ENCODE peak calls at places on chromosomes 5 and 9, in eight cellular contexts. One of them, this sample, is unnamed. For H3K4me1, the result is how much of the 10 kb centered on the place peaks cover.

GRCh38 chr5:132086277-132086794 is 12.7 kb downstream of the CSF2 start:
- DNase-seq in psoas muscle: peak
- DNase-seq in mammary epithelial cell: peak
- DNase-seq in colonic mucosa: no peak
- DNase-seq in HAP-1: no peak
- DNase-seq in prostate gland: no peak
- DNase-seq in Peyer's patch: no peak
- DNase-seq in HepG2: no peak
- DNase-seq in this sample: peak

GRCh38 chr9:3732077-3733038 is 206.6 kb upstream of the RFX3 start:
- DNase-seq in colonic mucosa: peak
- DNase-seq in Peyer's patch: peak
- DNase-seq in HAP-1: peak
- DNase-seq in psoas muscle: no peak
- DNase-seq in mammary epithelial cell: peak
- DNase-seq in prostate gland: peak
- DNase-seq in HepG2: peak
- DNase-seq in this sample: peak

GRCh38 chr5:24539625-24540024 is 105.2 kb downstream of the CDH10 start:
- DNase-seq in colonic mucosa: no peak
- DNase-seq in HAP-1: no peak
- DNase-seq in mammary epithelial cell: no peak
- DNase-seq in prostate gland: no peak
- DNase-seq in HepG2: no peak
- DNase-seq in Peyer's patch: no peak
- DNase-seq in psoas muscle: no peak
- DNase-seq in this sample: peak

GRCh38 chr5:36646507-36647023 is 40.2 kb downstream of the SLC1A3 start:
- DNase-seq in colonic mucosa: no peak
- DNase-seq in prostate gland: no peak
- DNase-seq in Peyer's patch: no peak
- DNase-seq in psoas muscle: no peak
- DNase-seq in HAP-1: no peak
- DNase-seq in mammary epithelial cell: no peak
- DNase-seq in HepG2: no peak
- DNase-seq in this sample: no peak

GRCh38 chr5:104967806-104968205 is 1405.2 kb upstream of the NUDT12 start:
- DNase-seq in Peyer's patch: no peak
- DNase-seq in HepG2: no peak
- DNase-seq in psoas muscle: no peak
- DNase-seq in HAP-1: no peak
- DNase-seq in mammary epithelial cell: no peak
- DNase-seq in colonic mucosa: no peak
- DNase-seq in prostate gland: no peak
- DNase-seq in this sample: no peak

GRCh38 chr5:137282216-137282615 is 216.9 kb downstream of the SPOCK1 start:
- DNase-seq in Peyer's patch: no peak
- DNase-seq in HepG2: no peak
- DNase-seq in colonic mucosa: no peak
- DNase-seq in HAP-1: no peak
- DNase-seq in mammary epithelial cell: no peak
- DNase-seq in psoas muscle: no peak
- DNase-seq in prostate gland: no peak
- DNase-seq in this sample: peak

GRCh38 chr9:38374847-38375571 is 17.5 kb upstream of the ALDH1B1 start:
- DNase-seq in prostate gland: no peak
- DNase-seq in mammary epithelial cell: no peak
- DNase-seq in HepG2: peak
- DNase-seq in HAP-1: no peak
- DNase-seq in Peyer's patch: no peak
- DNase-seq in psoas muscle: no peak
- DNase-seq in colonic mucosa: no peak
- DNase-seq in this sample: no peak

GRCh38 chr5:148653840-148654781 is at the start of gene HTR4:
- DNase-seq in mammary epithelial cell: no peak
- DNase-seq in psoas muscle: no peak
- DNase-seq in HAP-1: no peak
- DNase-seq in HepG2: no peak
- DNase-seq in Peyer's patch: peak
- DNase-seq in colonic mucosa: peak
- DNase-seq in prostate gland: no peak
- DNase-seq in this sample: no peak

GRCh38 chr9:124754289-124754688 is 16.8 kb downstream of the NR6A1 start:
- DNase-seq in colonic mucosa: no peak
- DNase-seq in psoas muscle: no peak
- DNase-seq in prostate gland: no peak
- DNase-seq in Peyer's patch: no peak
- DNase-seq in mammary epithelial cell: no peak
- DNase-seq in HAP-1: no peak
- DNase-seq in HepG2: no peak
- DNase-seq in this sample: peak

GRCh38 chr5:180291943-180292831 is at the start of gene MAPK9:
- DNase-seq in psoas muscle: peak
- DNase-seq in HepG2: peak
- DNase-seq in colonic mucosa: peak
- DNase-seq in mammary epithelial cell: peak
- DNase-seq in Peyer's patch: peak
- DNase-seq in prostate gland: peak
- DNase-seq in HAP-1: peak
- DNase-seq in this sample: peak

GRCh38 chr5:40006260-40006659 is 581.5 kb upstream of the DAB2 start:
- DNase-seq in HAP-1: no peak
- DNase-seq in psoas muscle: no peak
- DNase-seq in mammary epithelial cell: no peak
- DNase-seq in prostate gland: no peak
- DNase-seq in Peyer's patch: no peak
- DNase-seq in colonic mucosa: no peak
- DNase-seq in HepG2: no peak
- DNase-seq in this sample: no peak

GRCh38 chr9:89661956-89662717 is 57.3 kb downstream of the GADD45G start:
- DNase-seq in Peyer's patch: peak
- DNase-seq in HAP-1: peak
- DNase-seq in prostate gland: peak
- DNase-seq in psoas muscle: peak
- DNase-seq in colonic mucosa: peak
- DNase-seq in mammary epithelial cell: peak
- DNase-seq in HepG2: peak
- DNase-seq in this sample: peak

GRCh38 chr9:81032030-81032572 is 657.2 kb downstream of the TLE1 start:
- DNase-seq in psoas muscle: no peak
- DNase-seq in colonic mucosa: no peak
- DNase-seq in Peyer's patch: no peak
- DNase-seq in mammary epithelial cell: peak
- DNase-seq in HAP-1: no peak
- DNase-seq in prostate gland: no peak
- DNase-seq in HepG2: peak
- DNase-seq in this sample: peak

GRCh38 chr9:36451949-36452348 is 51.9 kb upstream of the RNF38 start:
- DNase-seq in mammary epithelial cell: no peak
- DNase-seq in Peyer's patch: no peak
- DNase-seq in prostate gland: no peak
- DNase-seq in colonic mucosa: no peak
- DNase-seq in HAP-1: no peak
- DNase-seq in psoas muscle: no peak
- DNase-seq in HepG2: no peak
- DNase-seq in this sample: no peak

GRCh38 chr9:89380437-89381307 is 62.4 kb downstream of the SECISBP2 start:
- DNase-seq in prostate gland: no peak
- DNase-seq in HAP-1: no peak
- DNase-seq in HepG2: no peak
- DNase-seq in colonic mucosa: no peak
- DNase-seq in Peyer's patch: no peak
- DNase-seq in psoas muscle: peak
- DNase-seq in mammary epithelial cell: no peak
- DNase-seq in this sample: peak

GRCh38 chr5:145218982-145219381 is 616.2 kb downstream of the PRELID2 start:
- DNase-seq in HAP-1: no peak
- DNase-seq in prostate gland: no peak
- DNase-seq in colonic mucosa: no peak
- DNase-seq in HepG2: no peak
- DNase-seq in psoas muscle: no peak
- DNase-seq in mammary epithelial cell: no peak
- DNase-seq in Peyer's patch: no peak
- DNase-seq in this sample: no peak

GRCh38 chr5:149757186-149757950 is 27.3 kb downstream of the PPARGC1B start:
- DNase-seq in HepG2: no peak
- DNase-seq in colonic mucosa: peak
- DNase-seq in psoas muscle: no peak
- DNase-seq in Peyer's patch: no peak
- DNase-seq in HAP-1: no peak
- DNase-seq in prostate gland: no peak
- DNase-seq in mammary epithelial cell: no peak
- DNase-seq in this sample: no peak

GRCh38 chr5:59943721-59944120 is 50.2 kb upstream of the PDE4D start:
- DNase-seq in HepG2: no peak
- DNase-seq in psoas muscle: no peak
- DNase-seq in HAP-1: no peak
- DNase-seq in Peyer's patch: no peak
- DNase-seq in mammary epithelial cell: no peak
- DNase-seq in prostate gland: no peak
- DNase-seq in colonic mucosa: peak
- DNase-seq in this sample: peak

DNA sequence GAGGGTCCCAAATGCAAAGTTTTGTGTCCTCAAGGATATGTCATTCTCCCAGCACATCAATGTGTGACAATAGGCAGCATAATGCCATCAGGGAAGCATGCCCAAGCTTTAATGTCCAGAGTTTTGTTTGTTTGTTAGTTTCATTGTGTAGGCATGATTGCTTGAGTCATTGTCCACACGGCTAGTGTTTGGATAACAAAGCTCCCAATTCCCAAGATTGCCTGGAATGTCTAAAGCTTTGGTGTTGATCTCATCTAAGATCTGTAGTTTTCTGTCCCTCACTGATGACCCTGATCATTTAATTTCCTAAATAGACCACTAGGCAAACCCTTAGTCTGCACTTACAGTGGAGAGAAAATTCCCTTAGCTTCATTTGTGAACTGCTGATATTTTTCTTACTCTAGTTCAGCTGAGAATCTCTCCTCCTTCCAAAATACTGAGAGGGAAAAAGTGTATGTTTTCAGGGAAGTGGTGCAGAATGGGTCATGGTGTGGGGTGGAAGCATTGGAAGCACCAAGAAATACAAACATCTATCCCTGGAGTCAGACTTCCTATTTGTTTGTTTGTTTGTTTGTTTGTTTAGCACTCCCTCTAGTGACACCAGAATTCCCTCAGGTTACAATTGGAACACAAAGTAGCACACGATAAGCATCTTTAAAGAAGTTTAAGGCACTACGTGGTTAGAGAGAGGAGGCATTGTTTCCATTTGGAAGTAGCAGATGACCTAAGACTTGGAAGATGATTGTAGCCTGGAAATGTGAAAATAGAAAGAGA is 127.1 kb downstream of the PRDM6 start:
- DNase-seq in psoas muscle: no peak
- DNase-seq in prostate gland: no peak
- DNase-seq in HAP-1: no peak
- DNase-seq in HepG2: no peak
- DNase-seq in mammary epithelial cell: no peak
- DNase-seq in Peyer's patch: no peak
- DNase-seq in colonic mucosa: no peak
- DNase-seq in this sample: no peak
- H3K4me1 ChIP-seq in psoas muscle: under half
- H3K4me1 ChIP-seq in prostate gland: under half
- H3K4me1 ChIP-seq in HAP-1: under half
- H3K4me1 ChIP-seq in HepG2: under half
- H3K4me1 ChIP-seq in mammary epithelial cell: under half
- H3K4me1 ChIP-seq in Peyer's patch: under half
- H3K4me1 ChIP-seq in colonic mucosa: under half
- H3K4me1 ChIP-seq in this sample: under half

DNA sequence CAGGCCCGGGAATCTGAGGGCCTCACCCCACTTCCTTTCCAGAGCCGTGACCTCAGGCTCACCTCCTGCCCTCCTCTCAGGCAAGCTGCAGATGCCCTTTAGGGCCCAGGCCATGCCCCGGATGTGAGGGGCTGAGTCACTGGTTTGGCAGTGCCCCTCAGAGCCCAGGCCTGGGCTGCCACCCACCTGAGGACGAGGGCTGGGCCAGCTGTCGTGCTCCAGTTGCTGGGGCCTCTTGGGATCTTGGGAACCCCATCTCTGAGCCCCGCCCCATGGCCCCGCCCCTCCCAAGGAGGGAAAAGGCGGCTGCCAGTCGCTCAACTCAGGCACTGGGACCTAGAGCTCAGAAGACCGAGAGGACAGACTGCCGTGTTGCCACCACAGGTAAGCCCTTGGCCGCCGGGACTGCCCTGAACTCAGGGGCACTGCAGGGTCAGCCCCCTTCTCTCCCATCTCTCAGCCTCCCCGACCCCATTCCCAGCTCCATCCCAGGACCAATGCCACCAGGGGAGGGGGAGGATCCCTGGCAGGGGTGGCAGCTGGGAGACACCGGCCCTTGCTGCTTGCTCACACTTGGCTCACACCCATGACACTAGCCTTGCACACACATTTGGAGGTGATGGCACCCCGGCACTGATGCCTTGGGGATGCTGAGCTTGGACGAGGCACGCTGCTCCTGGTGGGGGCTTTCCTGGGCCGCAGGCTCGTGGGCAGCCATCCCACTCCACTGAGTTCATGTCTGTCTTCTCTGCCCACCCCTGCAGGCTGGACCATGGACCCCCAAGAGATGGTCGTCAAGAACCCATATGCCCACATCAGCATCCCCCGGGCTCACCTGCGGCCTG is at the start of gene CYSRT1:
- DNase-seq in prostate gland: no peak
- DNase-seq in colonic mucosa: peak
- DNase-seq in Peyer's patch: peak
- DNase-seq in HepG2: no peak
- DNase-seq in psoas muscle: no peak
- DNase-seq in mammary epithelial cell: peak
- DNase-seq in HAP-1: no peak
- DNase-seq in this sample: no peak
- H3K4me1 ChIP-seq in prostate gland: under half
- H3K4me1 ChIP-seq in colonic mucosa: under half
- H3K4me1 ChIP-seq in Peyer's patch: half or more
- H3K4me1 ChIP-seq in HepG2: half or more
- H3K4me1 ChIP-seq in psoas muscle: under half
- H3K4me1 ChIP-seq in mammary epithelial cell: half or more
- H3K4me1 ChIP-seq in HAP-1: under half
- H3K4me1 ChIP-seq in this sample: under half

DNA sequence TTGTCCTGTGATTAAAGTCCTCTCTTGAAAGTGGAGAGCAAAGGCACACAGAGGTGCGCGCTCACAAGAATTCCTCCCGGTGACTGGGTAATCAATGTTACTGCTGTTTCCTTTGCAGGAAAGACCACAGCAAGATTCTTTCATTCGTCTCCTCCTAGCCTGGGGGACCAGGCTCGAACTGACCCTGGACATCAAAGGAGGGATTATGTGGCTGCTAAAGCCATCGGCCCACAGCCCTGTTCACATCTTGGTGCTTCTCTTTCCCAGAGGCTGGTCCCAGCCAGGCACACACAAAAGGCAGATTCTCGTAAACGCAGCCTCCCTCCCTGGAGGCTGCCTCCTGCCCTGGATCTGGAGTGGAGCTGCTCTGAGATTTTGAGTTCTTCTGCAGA is 230.9 kb downstream of the FANCC start:
- DNase-seq in colonic mucosa: no peak
- DNase-seq in Peyer's patch: peak
- DNase-seq in psoas muscle: no peak
- DNase-seq in HepG2: no peak
- DNase-seq in prostate gland: no peak
- DNase-seq in HAP-1: no peak
- DNase-seq in mammary epithelial cell: no peak
- DNase-seq in this sample: no peak
- H3K4me1 ChIP-seq in colonic mucosa: under half
- H3K4me1 ChIP-seq in Peyer's patch: under half
- H3K4me1 ChIP-seq in psoas muscle: half or more
- H3K4me1 ChIP-seq in HepG2: under half
- H3K4me1 ChIP-seq in prostate gland: under half
- H3K4me1 ChIP-seq in HAP-1: under half
- H3K4me1 ChIP-seq in mammary epithelial cell: under half
- H3K4me1 ChIP-seq in this sample: under half

GRCh38 chr9:131672451-131672850 is 67.4 kb downstream of the RAPGEF1 start:
- DNase-seq in HAP-1: no peak
- DNase-seq in colonic mucosa: no peak
- DNase-seq in HepG2: no peak
- DNase-seq in Peyer's patch: no peak
- DNase-seq in psoas muscle: no peak
- DNase-seq in mammary epithelial cell: no peak
- DNase-seq in prostate gland: no peak
- DNase-seq in this sample: no peak
- H3K4me1 ChIP-seq in HAP-1: under half
- H3K4me1 ChIP-seq in colonic mucosa: under half
- H3K4me1 ChIP-seq in HepG2: half or more
- H3K4me1 ChIP-seq in Peyer's patch: under half
- H3K4me1 ChIP-seq in psoas muscle: half or more
- H3K4me1 ChIP-seq in mammary epithelial cell: under half
- H3K4me1 ChIP-seq in prostate gland: under half
- H3K4me1 ChIP-seq in this sample: under half

This sample was measured in mesenchymal stem cell.